ENCODE peak calls at places on chromosomes 5 and 9, in four cellular contexts. V is stimulated activated CD8-positive, alpha-beta memory T cell treated with anti-CD3 and anti-CD28 coated beads, Interleukin-15, amount 100 ng/mL, for 24 hours; A is tibial nerve; T is cardiac septum. Z is an unnamed sample.

GRCh38 chr9:72271617-72272478 is 93.2 kb downstream of the ZFAND5 start:
- DNase-seq in V (no peak), A (no peak), T (no peak), Z (peak)

GRCh38 chr9:137953683-137954438 is 76.3 kb downstream of the CACNA1B start:
- DNase-seq in T (no peak), V (no peak), A (no peak), Z (no peak)

GRCh38 chr5:57174850-57175525 is 1.1 kb downstream of the GPBP1 start:
- DNase-seq in V (no peak), T (no peak), A (no peak), Z (no peak)

GRCh38 chr5:149833116-149833827 is 103.2 kb downstream of the PPARGC1B start:
- DNase-seq in A (no peak), T (no peak), V (no peak), Z (no peak)

GRCh38 chr5:76669245-76669644 is 46.0 kb upstream of the F2RL2 start:
- DNase-seq in V (no peak), T (no peak), A (no peak), Z (no peak)

GRCh38 chr5:317086-317811 is 4.3 kb upstream of the AHRR start:
- DNase-seq in A (no peak), T (no peak), V (no peak), Z (no peak)

GRCh38 chr5:122775713-122776084 is 819 bp downstream of the SNX2 start:
- DNase-seq in T (no peak), V (no peak), A (no peak), Z (no peak)

GRCh38 chr5:114387433-114387832 is 25.6 kb downstream of the KCNN2 start:
- DNase-seq in V (no peak), T (no peak), A (no peak), Z (no peak)

GRCh38 chr9:113708821-113709713 is 167.0 kb upstream of the ZNF618 start:
- DNase-seq in A (no peak), V (no peak), T (no peak), Z (no peak)